ENCODE peak calls at places on chromosome 1, in ten cellular contexts. A is sigmoid colon; S is tibial artery; W is uterus; F is suprapubic skin; V is glutamatergic neuron; L is hepatocyte; B is CD8-positive, alpha-beta T cell; T is right atrium auricular region; K is foreskin fibroblast. Y is an unnamed sample.

GRCh38 chr1:151978910-151979309 is 14.7 kb downstream of the S100A10 start:
- DNase-seq in A (no peak), S (no peak), W (no peak), F (no peak), V (no peak), L (no peak), B (no peak), T (no peak), K (no peak), Y (no peak)

GRCh38 chr1:202571719-202572339 is 138.4 kb downstream of the SYT2 start:
- DNase-seq in A (no peak), S (no peak), W (no peak), F (no peak), V (no peak), L (peak; percentile 61), B (no peak), T (no peak), K (no peak), Y (peak; percentile 74)

GRCh38 chr1:224435999-224436398 is 1.4 kb upstream of the WDR26 start:
- DNase-seq in A (no peak), S (no peak), W (no peak), F (no peak), V (no peak), L (peak; percentile 48), B (no peak), T (no peak), K (no peak), Y (peak; percentile 62)

GRCh38 chr1:244414543-244414942 is 37.2 kb downstream of the ADSS2 start:
- DNase-seq in A (no peak), S (no peak), W (no peak), F (no peak), V (no peak), L (no peak), B (no peak), T (no peak), K (peak; percentile 71), Y (peak; percentile 74)

GRCh38 chr1:62900566-62900965 is 116.6 kb downstream of the ATG4C start:
- DNase-seq in A (no peak), S (no peak), W (no peak), F (no peak), V (no peak), L (no peak), B (no peak), T (no peak), K (no peak), Y (no peak)

GRCh38 chr1:86429122-86429725 is 5.3 kb downstream of the CLCA2 start:
- DNase-seq in A (no peak), S (no peak), W (no peak), F (no peak), V (no peak), L (no peak), B (no peak), T (no peak), K (no peak), Y (no peak)

GRCh38 chr1:227885135-227885647 is 62.5 kb downstream of the WNT9A start:
- DNase-seq in A (peak; percentile 70), S (no peak), W (peak; percentile 22), F (peak; percentile 63), V (peak; percentile 15), L (peak; percentile 3), B (peak; percentile 59), T (peak; percentile 53), K (no peak), Y (no peak)

GRCh38 chr1:29280780-29281131 is 44.4 kb downstream of the PTPRU start:
- DNase-seq in A (no peak), S (no peak), W (no peak), F (no peak), V (no peak), L (peak; percentile 1), B (no peak), T (no peak), K (peak; percentile 57), Y (peak; percentile 37)

GRCh38 chr1:56417636-56418035 is 161.7 kb downstream of the PLPP3 start:
- DNase-seq in A (no peak), S (no peak), W (no peak), F (no peak), V (no peak), L (peak; percentile 34), B (no peak), T (no peak), K (no peak), Y (no peak)

GRCh38 chr1:170414989-170415733 is 116.8 kb upstream of the GORAB start:
- DNase-seq in A (no peak), S (peak; percentile 31), W (peak; percentile 30), F (no peak), V (no peak), L (peak; percentile 5), B (no peak), T (no peak), K (peak; percentile 38), Y (no peak)

GRCh38 chr1:7613106-7613850 is 157.8 kb upstream of the VAMP3 start:
- DNase-seq in A (peak; percentile 43), S (peak; percentile 12), W (no peak), F (no peak), V (no peak), L (no peak), B (no peak), T (no peak), K (no peak), Y (no peak)

GRCh38 chr1:234608720-234609527 is 1.1 kb downstream of the IRF2BP2 start:
- DNase-seq in A (peak; percentile 76), S (no peak), W (peak; percentile 45), F (peak; percentile 81), V (peak; percentile 56), L (peak; percentile 76), B (peak; percentile 70), T (no peak), K (no peak), Y (peak; percentile 69)

GRCh38 chr1:234609528-234610042 is 393 bp downstream of the IRF2BP2 start:
- DNase-seq in A (no peak), S (no peak), W (no peak), F (no peak), V (no peak), L (no peak), B (no peak), T (no peak), K (no peak), Y (peak; percentile 38)

GRCh38 chr1:234607091-234608025 is 2.6 kb downstream of the IRF2BP2 start:
- DNase-seq in A (peak; percentile 80), S (no peak), W (no peak), F (no peak), V (peak; percentile 32), L (no peak), B (peak; percentile 23), T (no peak), K (no peak), Y (peak; percentile 83)

GRCh38 chr1:234606731-234607090 is 3.3 kb downstream of the IRF2BP2 start:
- DNase-seq in A (no peak), S (no peak), W (no peak), F (no peak), V (no peak), L (no peak), B (no peak), T (no peak), K (no peak), Y (no peak)

DNA sequence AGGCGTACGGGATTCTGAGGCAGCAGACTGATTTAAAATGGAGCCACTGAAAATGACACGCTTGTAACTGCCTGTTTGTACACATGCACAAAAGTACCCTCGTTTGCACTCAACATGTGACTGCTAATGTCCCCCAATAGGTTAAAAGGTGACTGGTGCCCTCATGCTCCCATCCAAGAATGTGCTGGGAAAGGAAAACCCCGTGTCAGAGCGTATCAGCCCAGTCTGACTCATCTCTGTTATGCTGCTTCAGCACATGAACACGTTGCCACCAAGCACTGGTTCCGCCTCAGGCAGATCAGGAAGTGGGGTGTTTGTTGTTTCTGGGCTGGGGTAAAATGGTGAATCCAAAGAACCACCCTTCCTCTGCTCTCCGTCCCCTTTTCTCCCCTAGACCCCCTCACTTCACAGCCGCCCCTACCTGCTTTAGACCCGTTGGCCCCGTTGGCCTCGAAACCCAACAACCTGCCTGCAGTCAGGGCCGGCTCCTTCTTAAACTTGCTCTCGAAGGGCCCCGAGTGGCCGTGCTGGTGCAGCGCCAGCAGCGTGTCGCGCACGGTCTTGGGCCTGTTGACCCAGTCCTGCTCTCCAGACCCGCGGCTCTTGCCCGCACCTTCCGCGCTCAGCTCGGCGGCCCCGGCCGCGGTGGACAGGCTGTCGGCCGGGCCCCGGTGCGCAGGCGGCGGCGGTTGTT is 1.8 kb downstream of the IRF2BP2 start:
- DNase-seq in A (peak; percentile 94), S (peak; percentile 90), W (peak; percentile 73), F (peak; percentile 92), V (peak; percentile 45), L (peak; percentile 87), B (peak; percentile 82), T (peak; percentile 95), K (peak; percentile 87), Y (peak; percentile 99)
- TF ChIP-seq CTCF in A (no peak), S (peak; percentile 13), W (no peak), F (no peak), V (no peak), L (no peak), B (no peak), T (no peak), K (no peak), Y (peak; percentile 8)

DNA sequence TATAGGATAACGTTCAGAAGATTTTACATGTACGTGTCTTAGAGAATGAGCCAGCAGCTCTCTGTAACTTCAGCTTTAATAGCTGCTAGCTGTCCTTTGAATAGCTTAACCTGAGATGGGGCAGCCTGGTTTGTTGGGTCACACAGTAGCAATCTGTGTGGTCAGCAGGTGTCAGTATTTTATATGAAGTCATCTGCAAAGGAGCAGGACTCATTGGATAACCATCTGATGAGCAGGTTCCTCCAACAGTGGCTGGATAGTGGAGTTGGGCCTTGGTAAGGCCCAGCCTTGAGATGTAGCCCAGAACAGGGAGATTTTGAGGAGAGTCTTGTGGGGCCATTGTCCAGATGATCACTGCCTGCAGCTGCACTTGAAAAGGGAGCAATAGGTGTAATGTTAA is 6.4 kb downstream of the GSTM5 start:
- DNase-seq in A (no peak), S (no peak), W (no peak), F (no peak), V (no peak), L (no peak), B (no peak), T (no peak), K (no peak), Y (peak; percentile 13)
- TF ChIP-seq CTCF in A (no peak), S (no peak), W (no peak), F (no peak), V (no peak), L (peak; percentile 22), B (no peak), T (no peak), K (no peak), Y (no peak)

GRCh38 chr1:26537951-26538352 is 8.4 kb downstream of the RPS6KA1 start:
- DNase-seq in A (no peak), S (no peak), W (no peak), F (no peak), V (no peak), L (peak; percentile 74), B (no peak), T (no peak), K (no peak), Y (no peak)
- TF ChIP-seq CTCF in A (no peak), S (no peak), W (no peak), F (no peak), V (no peak), L (no peak), B (no peak), T (no peak), K (peak; percentile 28), Y (no peak)

DNA sequence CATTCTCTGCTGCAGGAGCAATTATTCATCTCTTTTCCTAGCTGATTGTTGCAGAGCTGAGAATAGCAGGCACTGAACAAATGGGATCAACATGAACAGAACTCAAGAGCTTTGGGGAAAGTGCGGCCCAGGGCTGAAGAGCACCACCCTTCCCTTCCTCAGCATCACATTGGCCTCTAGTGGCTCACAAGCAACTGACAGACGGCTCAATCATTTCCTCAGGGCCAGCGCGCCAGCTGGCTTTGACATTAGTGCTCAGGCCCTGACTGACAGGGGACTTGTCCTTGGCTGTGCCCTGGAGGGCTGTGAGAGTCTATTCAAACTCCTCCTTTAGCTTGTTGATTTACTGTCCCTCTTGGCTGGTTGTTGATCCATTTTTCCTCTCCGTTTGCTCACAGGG is 295.4 kb downstream of the HLX start:
- DNase-seq in A (no peak), S (peak; percentile 49), W (no peak), F (peak; percentile 61), V (peak; percentile 77), L (no peak), B (no peak), T (peak; percentile 69), K (no peak), Y (no peak)
- TF ChIP-seq CTCF in A (no peak), S (peak; percentile 30), W (no peak), F (no peak), V (no peak), L (no peak), B (no peak), T (no peak), K (no peak), Y (no peak)

Y was measured in MCF 10A.